ENCODE peak calls at places on chromosomes 4 and X, in five cellular contexts. One of them, this sample, is unnamed.

GRCh38 chr4:80173387-80173786 is 23.9 kb upstream of the PRDM8 start:
- DNase-seq in naive thymus-derived CD4-positive, alpha-beta T cell: peak; percentile 75
- DNase-seq in PC-3: peak; percentile 74
- DNase-seq in colonic mucosa: no peak
- DNase-seq in upper lobe of right lung: no peak
- DNase-seq in this sample: peak; percentile 91

GRCh38 chr4:83109480-83110221 is 4.9 kb downstream of the PLAC8 start:
- DNase-seq in colonic mucosa: peak; percentile 55
- DNase-seq in naive thymus-derived CD4-positive, alpha-beta T cell: peak; percentile 30
- DNase-seq in upper lobe of right lung: peak; percentile 78
- DNase-seq in PC-3: peak; percentile 33
- DNase-seq in this sample: peak; percentile 34

GRCh38 chr4:103948244-103949018 is 228.6 kb upstream of the TACR3 start:
- DNase-seq in upper lobe of right lung: no peak
- DNase-seq in colonic mucosa: no peak
- DNase-seq in PC-3: peak; percentile 14
- DNase-seq in naive thymus-derived CD4-positive, alpha-beta T cell: no peak
- DNase-seq in this sample: no peak

GRCh38 chr4:154082760-154083530 is 294.1 kb upstream of the SFRP2 start:
- DNase-seq in upper lobe of right lung: no peak
- DNase-seq in naive thymus-derived CD4-positive, alpha-beta T cell: no peak
- DNase-seq in PC-3: peak; percentile 40
- DNase-seq in colonic mucosa: no peak
- DNase-seq in this sample: no peak

GRCh38 chrX:149570668-149571067 is 16.6 kb downstream of the MAGEA9B start:
- DNase-seq in upper lobe of right lung: no peak
- DNase-seq in naive thymus-derived CD4-positive, alpha-beta T cell: no peak
- DNase-seq in colonic mucosa: no peak
- DNase-seq in PC-3: peak; percentile 50
- DNase-seq in this sample: no peak

GRCh38 chrX:65610040-65610439 is 57.4 kb upstream of the MSN start:
- DNase-seq in colonic mucosa: no peak
- DNase-seq in upper lobe of right lung: no peak
- DNase-seq in naive thymus-derived CD4-positive, alpha-beta T cell: no peak
- DNase-seq in PC-3: no peak
- DNase-seq in this sample: no peak

GRCh38 chr4:128810331-128810870 is 901 bp downstream of the JADE1 start:
- DNase-seq in PC-3: peak; percentile 13
- DNase-seq in upper lobe of right lung: no peak
- DNase-seq in naive thymus-derived CD4-positive, alpha-beta T cell: no peak
- DNase-seq in colonic mucosa: peak; percentile 38
- DNase-seq in this sample: peak; percentile 50

GRCh38 chr4:15963568-15963967 is 593 bp upstream of the FGFBP2 start:
- DNase-seq in colonic mucosa: no peak
- DNase-seq in naive thymus-derived CD4-positive, alpha-beta T cell: peak; percentile 11
- DNase-seq in upper lobe of right lung: peak; percentile 70
- DNase-seq in PC-3: no peak
- DNase-seq in this sample: peak; percentile 4

GRCh38 chr4:16573744-16574143 is 324.7 kb downstream of the LDB2 start:
- DNase-seq in colonic mucosa: no peak
- DNase-seq in naive thymus-derived CD4-positive, alpha-beta T cell: no peak
- DNase-seq in upper lobe of right lung: no peak
- DNase-seq in PC-3: peak; percentile 90
- DNase-seq in this sample: no peak

GRCh38 chr4:141002323-141002805 is 130.9 kb downstream of the RNF150 start:
- DNase-seq in colonic mucosa: no peak
- DNase-seq in upper lobe of right lung: no peak
- DNase-seq in PC-3: no peak
- DNase-seq in naive thymus-derived CD4-positive, alpha-beta T cell: no peak
- DNase-seq in this sample: no peak

GRCh38 chr4:95087657-95088455 is 330.1 kb downstream of the BMPR1B start:
- DNase-seq in naive thymus-derived CD4-positive, alpha-beta T cell: no peak
- DNase-seq in PC-3: no peak
- DNase-seq in upper lobe of right lung: no peak
- DNase-seq in colonic mucosa: no peak
- DNase-seq in this sample: no peak

GRCh38 chr4:102493794-102494193 is 7.4 kb upstream of the NFKB1 start:
- DNase-seq in upper lobe of right lung: no peak
- DNase-seq in colonic mucosa: peak; percentile 57
- DNase-seq in naive thymus-derived CD4-positive, alpha-beta T cell: no peak
- DNase-seq in PC-3: peak; percentile 11
- DNase-seq in this sample: no peak

GRCh38 chr4:72631296-72631695 is 62.3 kb upstream of the ADAMTS3 start:
- DNase-seq in PC-3: peak; percentile 95
- DNase-seq in upper lobe of right lung: no peak
- DNase-seq in naive thymus-derived CD4-positive, alpha-beta T cell: no peak
- DNase-seq in colonic mucosa: no peak
- DNase-seq in this sample: no peak

GRCh38 chr4:117326091-117326490 is 240.7 kb upstream of the TRAM1L1 start:
- DNase-seq in upper lobe of right lung: no peak
- DNase-seq in PC-3: peak; percentile 6
- DNase-seq in naive thymus-derived CD4-positive, alpha-beta T cell: no peak
- DNase-seq in colonic mucosa: no peak
- DNase-seq in this sample: no peak

GRCh38 chrX:45070116-45071007 is 130.3 kb downstream of the DIPK2B start:
- DNase-seq in colonic mucosa: peak; percentile 41
- DNase-seq in PC-3: peak; percentile 68
- DNase-seq in upper lobe of right lung: no peak
- DNase-seq in naive thymus-derived CD4-positive, alpha-beta T cell: peak; percentile 53
- DNase-seq in this sample: peak; percentile 78

GRCh38 chr4:2260336-2261109 is 1.4 kb downstream of the MXD4 start:
- DNase-seq in PC-3: no peak
- DNase-seq in colonic mucosa: no peak
- DNase-seq in naive thymus-derived CD4-positive, alpha-beta T cell: no peak
- DNase-seq in upper lobe of right lung: peak; percentile 62
- DNase-seq in this sample: no peak

GRCh38 chr4:148749403-148749802 is 307.2 kb upstream of the NR3C2 start:
- DNase-seq in PC-3: peak; percentile 71
- DNase-seq in upper lobe of right lung: no peak
- DNase-seq in naive thymus-derived CD4-positive, alpha-beta T cell: no peak
- DNase-seq in colonic mucosa: no peak
- DNase-seq in this sample: no peak

GRCh38 chrX:1909419-1910206 is 294.8 kb downstream of the ASMT start:
- DNase-seq in upper lobe of right lung: no peak
- DNase-seq in PC-3: no peak
- DNase-seq in colonic mucosa: no peak
- DNase-seq in naive thymus-derived CD4-positive, alpha-beta T cell: no peak
- DNase-seq in this sample: no peak

GRCh38 chrX:13699183-13699826 is 10.4 kb downstream of the RAB9A start:
- DNase-seq in naive thymus-derived CD4-positive, alpha-beta T cell: no peak
- DNase-seq in colonic mucosa: peak; percentile 55
- DNase-seq in PC-3: no peak
- DNase-seq in upper lobe of right lung: no peak
- DNase-seq in this sample: no peak

GRCh38 chr4:107130157-107130556 is 94.0 kb upstream of the DKK2 start:
- DNase-seq in colonic mucosa: no peak
- DNase-seq in upper lobe of right lung: no peak
- DNase-seq in PC-3: no peak
- DNase-seq in naive thymus-derived CD4-positive, alpha-beta T cell: no peak
- DNase-seq in this sample: no peak

GRCh38 chr4:114626202-114626601 is 27.6 kb downstream of the UGT8 start:
- DNase-seq in colonic mucosa: no peak
- DNase-seq in upper lobe of right lung: no peak
- DNase-seq in PC-3: no peak
- DNase-seq in naive thymus-derived CD4-positive, alpha-beta T cell: no peak
- DNase-seq in this sample: no peak

GRCh38 chr4:153987291-153987690 is 198.4 kb upstream of the SFRP2 start:
- DNase-seq in naive thymus-derived CD4-positive, alpha-beta T cell: no peak
- DNase-seq in upper lobe of right lung: no peak
- DNase-seq in colonic mucosa: no peak
- DNase-seq in PC-3: no peak
- DNase-seq in this sample: no peak

GRCh38 chr4:73706811-73707210 is 33.6 kb upstream of the CXCL8 start:
- DNase-seq in PC-3: no peak
- DNase-seq in colonic mucosa: no peak
- DNase-seq in naive thymus-derived CD4-positive, alpha-beta T cell: no peak
- DNase-seq in upper lobe of right lung: no peak
- DNase-seq in this sample: no peak
- H3K27ac ChIP-seq in PC-3: peak overlapping the region; percentile 96
- H3K27ac ChIP-seq in colonic mucosa: no peak overlapping the region
- H3K27ac ChIP-seq in naive thymus-derived CD4-positive, alpha-beta T cell: no peak overlapping the region
- H3K27ac ChIP-seq in upper lobe of right lung: no peak overlapping the region
- H3K27ac ChIP-seq in this sample: no peak overlapping the region

GRCh38 chr4:70714061-70714468 is 7.7 kb upstream of the RUFY3 start:
- DNase-seq in upper lobe of right lung: no peak
- DNase-seq in colonic mucosa: no peak
- DNase-seq in PC-3: no peak
- DNase-seq in naive thymus-derived CD4-positive, alpha-beta T cell: no peak
- DNase-seq in this sample: no peak
- H3K4me1 ChIP-seq in upper lobe of right lung: peaks cover 33% of the 10 kb centered on the region
- H3K4me1 ChIP-seq in colonic mucosa: no peaks in the 10 kb centered on the region
- H3K4me1 ChIP-seq in PC-3: peaks cover 10% of the 10 kb centered on the region
- H3K4me1 ChIP-seq in naive thymus-derived CD4-positive, alpha-beta T cell: no peaks in the 10 kb centered on the region
- H3K4me1 ChIP-seq in this sample: no peaks in the 10 kb centered on the region

GRCh38 chr4:145825255-145825654 is 113.4 kb downstream of the ZNF827 start:
- DNase-seq in upper lobe of right lung: no peak
- DNase-seq in naive thymus-derived CD4-positive, alpha-beta T cell: no peak
- DNase-seq in colonic mucosa: no peak
- DNase-seq in PC-3: no peak
- DNase-seq in this sample: no peak

GRCh38 chr4:145827885-145828284 is 110.7 kb downstream of the ZNF827 start:
- DNase-seq in upper lobe of right lung: no peak
- DNase-seq in PC-3: no peak
- DNase-seq in naive thymus-derived CD4-positive, alpha-beta T cell: no peak
- DNase-seq in colonic mucosa: no peak
- DNase-seq in this sample: no peak

GRCh38 chr4:145828802-145829485 is 109.7 kb downstream of the ZNF827 start:
- DNase-seq in naive thymus-derived CD4-positive, alpha-beta T cell: no peak
- DNase-seq in colonic mucosa: no peak
- DNase-seq in PC-3: no peak
- DNase-seq in upper lobe of right lung: no peak
- DNase-seq in this sample: peak; percentile 54

GRCh38 chr4:145830699-145831098 is 107.9 kb downstream of the ZNF827 start:
- DNase-seq in colonic mucosa: no peak
- DNase-seq in PC-3: no peak
- DNase-seq in naive thymus-derived CD4-positive, alpha-beta T cell: no peak
- DNase-seq in upper lobe of right lung: no peak
- DNase-seq in this sample: no peak

DNA sequence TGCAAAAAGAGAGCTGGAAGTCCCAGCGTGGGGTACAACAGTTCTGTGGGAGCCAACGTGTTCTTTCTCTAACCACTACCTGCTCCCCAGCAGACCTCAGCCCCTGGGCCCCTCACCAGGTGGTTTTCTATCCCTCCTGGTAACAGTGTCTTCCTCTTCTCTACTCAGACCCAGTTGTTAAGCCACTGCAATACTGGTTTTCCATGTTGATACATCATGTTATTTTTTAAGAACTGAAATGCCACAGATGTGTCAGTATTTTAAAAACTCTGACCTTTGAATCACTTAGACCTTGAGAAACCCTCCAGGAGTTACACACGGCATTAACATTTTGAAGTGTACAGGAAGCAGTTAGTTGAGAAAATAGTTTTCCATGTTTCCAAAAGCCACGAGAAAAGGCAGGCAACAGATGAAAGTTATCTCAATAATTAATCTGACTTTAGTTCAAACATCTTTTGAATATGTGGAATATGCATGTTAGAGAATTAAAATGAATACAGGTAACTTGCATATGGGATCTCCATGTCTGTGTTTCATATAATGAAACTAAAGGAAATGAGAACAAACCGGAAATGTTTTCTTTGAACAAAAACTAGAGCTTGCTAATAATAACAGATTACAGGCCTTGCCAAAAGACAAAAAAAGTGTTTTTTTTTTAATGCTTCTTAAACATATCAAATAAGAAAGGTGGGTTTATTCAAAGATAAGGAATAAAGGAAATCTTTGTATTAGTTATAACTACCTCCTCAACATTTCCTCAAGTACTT is 108.8 kb downstream of the ZNF827 start:
- DNase-seq in PC-3: no peak
- DNase-seq in upper lobe of right lung: no peak
- DNase-seq in naive thymus-derived CD4-positive, alpha-beta T cell: no peak
- DNase-seq in colonic mucosa: no peak
- DNase-seq in this sample: peak; percentile 52
- H3K4me3 ChIP-seq in PC-3: no peak overlapping the region
- H3K4me3 ChIP-seq in upper lobe of right lung: no peak overlapping the region
- H3K4me3 ChIP-seq in naive thymus-derived CD4-positive, alpha-beta T cell: peak overlapping the region; percentile 1
- H3K4me3 ChIP-seq in colonic mucosa: no peak overlapping the region
- H3K4me3 ChIP-seq in this sample: peak overlapping the region; percentile 65

GRCh38 chr4:152936446-152937279 is 540 bp downstream of the FHDC1 start:
- DNase-seq in PC-3: peak; percentile 21
- DNase-seq in upper lobe of right lung: peak; percentile 77
- DNase-seq in naive thymus-derived CD4-positive, alpha-beta T cell: no peak
- DNase-seq in colonic mucosa: peak; percentile 47
- DNase-seq in this sample: no peak

GRCh38 chr4:152937535-152938236 is 1.6 kb downstream of the FHDC1 start:
- DNase-seq in naive thymus-derived CD4-positive, alpha-beta T cell: peak; percentile 10
- DNase-seq in colonic mucosa: peak; percentile 57
- DNase-seq in PC-3: no peak
- DNase-seq in upper lobe of right lung: peak; percentile 78
- DNase-seq in this sample: peak; percentile 49

GRCh38 chr4:152937280-152937534 is 1.1 kb downstream of the FHDC1 start:
- DNase-seq in PC-3: no peak
- DNase-seq in colonic mucosa: no peak
- DNase-seq in upper lobe of right lung: no peak
- DNase-seq in naive thymus-derived CD4-positive, alpha-beta T cell: no peak
- DNase-seq in this sample: no peak

GRCh38 chr4:152935138-152935537 is 985 bp upstream of the FHDC1 start:
- DNase-seq in PC-3: peak; percentile 32
- DNase-seq in upper lobe of right lung: no peak
- DNase-seq in colonic mucosa: peak; percentile 82
- DNase-seq in naive thymus-derived CD4-positive, alpha-beta T cell: no peak
- DNase-seq in this sample: no peak

GRCh38 chr4:152935661-152936445 is at the start of gene FHDC1:
- DNase-seq in upper lobe of right lung: peak; percentile 94
- DNase-seq in colonic mucosa: peak; percentile 86
- DNase-seq in naive thymus-derived CD4-positive, alpha-beta T cell: no peak
- DNase-seq in PC-3: peak; percentile 76
- DNase-seq in this sample: no peak
- H3K27ac ChIP-seq in upper lobe of right lung: peak within 1 kb of the TSS; percentile 84
- H3K27ac ChIP-seq in colonic mucosa: peak within 1 kb of the TSS; percentile 77
- H3K27ac ChIP-seq in naive thymus-derived CD4-positive, alpha-beta T cell: no peak within 1 kb of the TSS
- H3K27ac ChIP-seq in PC-3: no peak within 1 kb of the TSS
- H3K27ac ChIP-seq in this sample: no peak within 1 kb of the TSS

GRCh38 chr4:60365176-60365575 is 835.0 kb upstream of the ADGRL3 start:
- DNase-seq in naive thymus-derived CD4-positive, alpha-beta T cell: no peak
- DNase-seq in colonic mucosa: no peak
- DNase-seq in upper lobe of right lung: no peak
- DNase-seq in PC-3: no peak
- DNase-seq in this sample: no peak

GRCh38 chr4:60366661-60367060 is 833.5 kb upstream of the ADGRL3 start:
- DNase-seq in naive thymus-derived CD4-positive, alpha-beta T cell: no peak
- DNase-seq in upper lobe of right lung: no peak
- DNase-seq in colonic mucosa: no peak
- DNase-seq in PC-3: no peak
- DNase-seq in this sample: no peak

DNA sequence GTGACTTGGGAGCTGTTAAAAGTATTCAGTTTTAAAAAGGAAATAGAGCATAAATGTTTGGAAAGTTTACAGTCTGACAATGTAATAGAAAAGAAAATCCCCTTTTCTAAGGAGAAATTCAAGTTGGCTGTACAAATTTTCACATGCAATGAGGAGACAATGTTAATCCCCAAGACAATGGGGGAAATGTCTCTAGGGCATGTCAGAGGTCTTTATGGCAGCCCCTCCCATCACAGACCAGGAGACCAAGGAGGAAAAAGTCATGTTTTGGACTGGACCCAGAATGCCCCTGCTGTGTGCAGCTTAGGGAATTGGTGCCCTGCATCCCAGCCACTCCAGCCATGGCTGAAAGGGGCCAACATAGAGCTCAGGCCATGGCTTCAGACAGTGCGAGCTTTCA is 831.1 kb upstream of the ADGRL3 start:
- DNase-seq in colonic mucosa: no peak
- DNase-seq in naive thymus-derived CD4-positive, alpha-beta T cell: no peak
- DNase-seq in PC-3: no peak
- DNase-seq in upper lobe of right lung: no peak
- DNase-seq in this sample: no peak
- H3K4me1 ChIP-seq in colonic mucosa: no peaks in the 10 kb centered on the region
- H3K4me1 ChIP-seq in naive thymus-derived CD4-positive, alpha-beta T cell: no peaks in the 10 kb centered on the region
- H3K4me1 ChIP-seq in PC-3: no peaks in the 10 kb centered on the region
- H3K4me1 ChIP-seq in upper lobe of right lung: no peaks in the 10 kb centered on the region
- H3K4me1 ChIP-seq in this sample: no peaks in the 10 kb centered on the region

This sample was measured in CD4-positive, CD25-positive, alpha-beta regulatory T cell.